ENCODE peak calls at places on chromosomes 1 and 21, in five cellular contexts. One of them, this sample, is unnamed.

GRCh38 chr1:34906756-34907155 is 22.7 kb downstream of the DLGAP3 start:
- DNase-seq in GM12892: no peak
- DNase-seq in GM12878: no peak
- DNase-seq in H1: no peak
- DNase-seq in HepG2: no peak
- DNase-seq in this sample: no peak

GRCh38 chr1:44808938-44809917 is 905 bp downstream of the BTBD19 start:
- DNase-seq in GM12892: peak
- DNase-seq in GM12878: peak
- DNase-seq in H1: no peak
- DNase-seq in HepG2: peak
- DNase-seq in this sample: peak

GRCh38 chr1:15899266-15899665 is 51.8 kb downstream of the SPEN start:
- DNase-seq in GM12892: no peak
- DNase-seq in GM12878: no peak
- DNase-seq in H1: no peak
- DNase-seq in HepG2: no peak
- DNase-seq in this sample: no peak

GRCh38 chr1:114755006-114755936 is 2.5 kb downstream of the CSDE1 start:
- DNase-seq in GM12892: no peak
- DNase-seq in GM12878: no peak
- DNase-seq in H1: no peak
- DNase-seq in HepG2: no peak
- DNase-seq in this sample: no peak

GRCh38 chr1:44662683-44663030 is 11.6 kb downstream of the TMEM53 start:
- DNase-seq in GM12892: no peak
- DNase-seq in GM12878: no peak
- DNase-seq in H1: no peak
- DNase-seq in HepG2: no peak
- DNase-seq in this sample: no peak

GRCh38 chr1:180994262-180994661 is 28.4 kb downstream of the STX6 start:
- DNase-seq in GM12892: no peak
- DNase-seq in GM12878: no peak
- DNase-seq in H1: no peak
- DNase-seq in HepG2: no peak
- DNase-seq in this sample: no peak

GRCh38 chr21:43970551-43970950 is 41.6 kb upstream of the TRAPPC10 start:
- DNase-seq in GM12892: no peak
- DNase-seq in GM12878: no peak
- DNase-seq in H1: no peak
- DNase-seq in HepG2: no peak
- DNase-seq in this sample: no peak

GRCh38 chr1:41533731-41534080 is 49.2 kb upstream of the EDN2 start:
- DNase-seq in GM12892: no peak
- DNase-seq in GM12878: no peak
- DNase-seq in H1: no peak
- DNase-seq in HepG2: no peak
- DNase-seq in this sample: no peak

GRCh38 chr1:7012461-7012924 is 227.2 kb downstream of the CAMTA1 start:
- DNase-seq in GM12892: no peak
- DNase-seq in GM12878: no peak
- DNase-seq in H1: no peak
- DNase-seq in HepG2: no peak
- DNase-seq in this sample: no peak

GRCh38 chr1:69401894-69402293 is 165.8 kb upstream of the LRRC7 start:
- DNase-seq in GM12892: no peak
- DNase-seq in GM12878: no peak
- DNase-seq in H1: no peak
- DNase-seq in HepG2: no peak
- DNase-seq in this sample: no peak

GRCh38 chr21:46368533-46369285 is 44.8 kb downstream of the PCNT start:
- DNase-seq in GM12892: no peak
- DNase-seq in GM12878: peak
- DNase-seq in H1: no peak
- DNase-seq in HepG2: no peak
- DNase-seq in this sample: peak

GRCh38 chr1:27301582-27302199 is 20.3 kb upstream of the TMEM222 start:
- DNase-seq in GM12892: no peak
- DNase-seq in GM12878: no peak
- DNase-seq in H1: no peak
- DNase-seq in HepG2: no peak
- DNase-seq in this sample: no peak

GRCh38 chr1:95321516-95321915 is 87.5 kb downstream of the RWDD3 start:
- DNase-seq in GM12892: no peak
- DNase-seq in GM12878: no peak
- DNase-seq in H1: no peak
- DNase-seq in HepG2: no peak
- DNase-seq in this sample: no peak

GRCh38 chr1:46937270-46937669 is 4.0 kb downstream of the CYP4A11 start:
- DNase-seq in GM12892: no peak
- DNase-seq in GM12878: no peak
- DNase-seq in H1: no peak
- DNase-seq in HepG2: no peak
- DNase-seq in this sample: no peak

GRCh38 chr1:235588916-235589515 is 60.6 kb downstream of the GNG4 start:
- DNase-seq in GM12892: no peak
- DNase-seq in GM12878: no peak
- DNase-seq in H1: no peak
- DNase-seq in HepG2: no peak
- DNase-seq in this sample: no peak

GRCh38 chr1:202806845-202807366 is 1.3 kb downstream of the KDM5B start:
- DNase-seq in GM12892: peak
- DNase-seq in GM12878: no peak
- DNase-seq in H1: no peak
- DNase-seq in HepG2: no peak
- DNase-seq in this sample: no peak

GRCh38 chr21:45516671-45517151 is 25.5 kb downstream of the SLC19A1 start:
- DNase-seq in GM12892: no peak
- DNase-seq in GM12878: no peak
- DNase-seq in H1: no peak
- DNase-seq in HepG2: no peak
- DNase-seq in this sample: no peak

GRCh38 chr1:231866392-231867331 is 240.1 kb downstream of the DISC1 start:
- DNase-seq in GM12892: peak
- DNase-seq in GM12878: no peak
- DNase-seq in H1: peak
- DNase-seq in HepG2: peak
- DNase-seq in this sample: peak

GRCh38 chr1:222844108-222844779 is 29.4 kb downstream of the DISP1 start:
- DNase-seq in GM12892: no peak
- DNase-seq in GM12878: no peak
- DNase-seq in H1: no peak
- DNase-seq in HepG2: no peak
- DNase-seq in this sample: no peak

GRCh38 chr1:227893696-227894305 is 53.9 kb downstream of the WNT9A start:
- DNase-seq in GM12892: no peak
- DNase-seq in GM12878: no peak
- DNase-seq in H1: no peak
- DNase-seq in HepG2: no peak
- DNase-seq in this sample: no peak

GRCh38 chr21:35686156-35686555 is 374.2 kb downstream of the SETD4 start:
- DNase-seq in GM12892: no peak
- DNase-seq in GM12878: no peak
- DNase-seq in H1: no peak
- DNase-seq in HepG2: no peak
- DNase-seq in this sample: no peak

GRCh38 chr1:117232551-117232950 is 21.8 kb upstream of the VTCN1 start:
- DNase-seq in GM12892: no peak
- DNase-seq in GM12878: no peak
- DNase-seq in H1: no peak
- DNase-seq in HepG2: no peak
- DNase-seq in this sample: no peak

GRCh38 chr1:53409233-53409632 is 50.0 kb upstream of the DMRTB1 start:
- DNase-seq in GM12892: no peak
- DNase-seq in GM12878: no peak
- DNase-seq in H1: no peak
- DNase-seq in HepG2: no peak
- DNase-seq in this sample: no peak

GRCh38 chr1:154730251-154730650 is 122.3 kb upstream of the ADAR start:
- DNase-seq in GM12892: no peak
- DNase-seq in GM12878: no peak
- DNase-seq in H1: no peak
- DNase-seq in HepG2: no peak
- DNase-seq in this sample: no peak

GRCh38 chr1:178749581-178750166 is 24.6 kb downstream of the RALGPS2 start:
- DNase-seq in GM12892: no peak
- DNase-seq in GM12878: no peak
- DNase-seq in H1: no peak
- DNase-seq in HepG2: no peak
- DNase-seq in this sample: no peak

GRCh38 chr1:180505732-180506335 is 3.5 kb upstream of the ACBD6 start:
- DNase-seq in GM12892: no peak
- DNase-seq in GM12878: no peak
- DNase-seq in H1: no peak
- DNase-seq in HepG2: no peak
- DNase-seq in this sample: no peak

GRCh38 chr1:9437931-9438330 is 101.3 kb upstream of the SLC25A33 start:
- DNase-seq in GM12892: no peak
- DNase-seq in GM12878: no peak
- DNase-seq in H1: no peak
- DNase-seq in HepG2: no peak
- DNase-seq in this sample: no peak

GRCh38 chr21:42849759-42850412 is 29.5 kb downstream of the WDR4 start:
- DNase-seq in GM12892: no peak
- DNase-seq in GM12878: no peak
- DNase-seq in H1: no peak
- DNase-seq in HepG2: no peak
- DNase-seq in this sample: no peak

GRCh38 chr21:44593598-44594405 is 1.5 kb upstream of the KRTAP10-6 start:
- DNase-seq in GM12892: no peak
- DNase-seq in GM12878: no peak
- DNase-seq in H1: no peak
- DNase-seq in HepG2: peak
- DNase-seq in this sample: no peak

GRCh38 chr1:11930571-11931445 is 3.7 kb upstream of the PLOD1 start:
- DNase-seq in GM12892: no peak
- DNase-seq in GM12878: no peak
- DNase-seq in H1: no peak
- DNase-seq in HepG2: peak
- DNase-seq in this sample: no peak

GRCh38 chr1:150257624-150258274 is at the start of gene CA14:
- DNase-seq in GM12892: no peak
- DNase-seq in GM12878: no peak
- DNase-seq in H1: no peak
- DNase-seq in HepG2: no peak
- DNase-seq in this sample: no peak

DNA sequence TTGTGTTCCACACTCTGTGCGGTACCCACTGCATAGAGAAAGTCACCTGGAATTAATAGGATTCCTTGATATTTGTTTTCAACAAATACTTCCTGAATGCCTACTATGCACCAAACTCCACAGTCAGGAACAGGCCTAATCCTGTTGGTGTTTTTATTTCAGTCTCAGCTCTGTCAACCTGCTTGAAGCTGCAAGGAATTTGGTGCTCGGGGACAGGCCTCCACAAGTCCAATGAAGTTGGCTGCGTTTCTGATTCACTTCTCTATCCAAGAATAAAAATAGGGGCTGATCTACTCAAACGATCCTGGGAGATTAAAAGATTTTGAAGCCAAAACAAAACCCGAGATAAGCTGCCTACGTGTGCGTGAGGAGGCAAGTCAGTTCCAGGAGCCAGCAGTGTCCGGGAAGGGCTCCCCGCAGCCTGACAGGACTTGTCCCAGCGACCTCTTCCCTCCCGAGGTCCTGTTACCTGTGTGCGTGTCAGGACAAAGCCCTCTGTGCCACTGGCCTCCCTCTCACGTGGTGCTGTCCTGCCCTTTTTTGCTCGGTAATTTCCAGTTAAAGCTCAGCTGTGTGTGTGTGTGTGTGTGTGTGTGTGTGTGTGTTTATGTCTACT is 98.0 kb downstream of the ETS2 start:
- DNase-seq in GM12892: no peak
- DNase-seq in GM12878: no peak
- DNase-seq in H1: no peak
- DNase-seq in HepG2: no peak
- DNase-seq in this sample: no peak
- TF ChIP-seq TAF1 in GM12892: no peak
- TF ChIP-seq TAF1 in GM12878: no peak
- TF ChIP-seq TAF1 in H1: no peak
- TF ChIP-seq TAF1 in HepG2: no peak
- TF ChIP-seq TAF1 in this sample: no peak

GRCh38 chr1:29240986-29241385 is 4.7 kb downstream of the PTPRU start:
- DNase-seq in GM12892: no peak
- DNase-seq in GM12878: no peak
- DNase-seq in H1: no peak
- DNase-seq in HepG2: no peak
- DNase-seq in this sample: no peak

GRCh38 chr1:29240400-29240837 is 4.1 kb downstream of the PTPRU start:
- DNase-seq in GM12892: no peak
- DNase-seq in GM12878: no peak
- DNase-seq in H1: peak
- DNase-seq in HepG2: no peak
- DNase-seq in this sample: no peak

GRCh38 chr1:29238601-29238964 is 2.3 kb downstream of the PTPRU start:
- DNase-seq in GM12892: no peak
- DNase-seq in GM12878: no peak
- DNase-seq in H1: no peak
- DNase-seq in HepG2: peak
- DNase-seq in this sample: no peak

GRCh38 chr1:29237906-29238600 is 1.7 kb downstream of the PTPRU start:
- DNase-seq in GM12892: peak
- DNase-seq in GM12878: no peak
- DNase-seq in H1: no peak
- DNase-seq in HepG2: peak
- DNase-seq in this sample: no peak

DNA sequence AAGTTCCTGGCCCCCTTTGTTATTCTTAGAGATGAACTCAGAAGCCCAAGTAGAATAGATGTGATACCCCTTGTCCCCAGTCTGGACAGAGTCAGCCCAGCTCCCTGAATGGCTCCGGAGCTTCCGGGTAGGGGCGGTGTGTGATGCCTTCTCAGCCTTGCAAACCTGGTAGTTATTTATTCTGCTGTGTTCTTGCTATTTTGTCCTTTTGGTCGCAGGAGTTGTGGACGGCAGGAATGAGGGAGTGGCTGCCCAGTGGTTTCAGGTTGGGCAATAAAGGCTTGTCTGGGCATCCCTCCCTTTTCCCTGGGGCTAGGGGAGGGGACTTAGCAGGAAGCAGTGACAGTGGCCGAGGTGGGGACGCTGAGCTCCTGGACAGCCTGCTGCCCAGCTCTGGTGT is 2.8 kb downstream of the PTPRU start:
- DNase-seq in GM12892: no peak
- DNase-seq in GM12878: no peak
- DNase-seq in H1: no peak
- DNase-seq in HepG2: peak
- DNase-seq in this sample: no peak
- TF ChIP-seq POLR2A in GM12892: no peak
- TF ChIP-seq POLR2A in GM12878: no peak
- TF ChIP-seq POLR2A in H1: no peak
- TF ChIP-seq POLR2A in HepG2: no peak
- TF ChIP-seq POLR2A in this sample: no peak

GRCh38 chr1:59596432-59596831 is 218.3 kb upstream of the HOOK1 start:
- DNase-seq in GM12892: no peak
- DNase-seq in GM12878: no peak
- DNase-seq in H1: no peak
- DNase-seq in HepG2: no peak
- DNase-seq in this sample: no peak
- TF ChIP-seq TAF1 in GM12892: no peak
- TF ChIP-seq TAF1 in GM12878: no peak
- TF ChIP-seq TAF1 in H1: no peak
- TF ChIP-seq TAF1 in HepG2: no peak
- TF ChIP-seq TAF1 in this sample: no peak

GRCh38 chr1:155983191-155984023 is 5.1 kb upstream of the ARHGEF2 start:
- DNase-seq in GM12892: no peak
- DNase-seq in GM12878: no peak
- DNase-seq in H1: no peak
- DNase-seq in HepG2: peak
- DNase-seq in this sample: no peak
- TF ChIP-seq POLR2A in GM12892: no peak
- TF ChIP-seq POLR2A in GM12878: peak
- TF ChIP-seq POLR2A in H1: no peak
- TF ChIP-seq POLR2A in HepG2: no peak
- TF ChIP-seq POLR2A in this sample: no peak

This sample was measured in GM12891.